ENCODE peak calls at places on chromosome 2, in ten cellular contexts. One of them, this sample, is unnamed.

GRCh38 chr2:134739879-134740301 is 21.1 kb upstream of the TMEM163 start:
- DNase-seq in HCT116: no peak
- DNase-seq in epithelial cell of esophagus: peak; percentile 55
- DNase-seq in body of pancreas: peak; percentile 63
- DNase-seq in pancreas: no peak
- DNase-seq in suprapubic skin: no peak
- DNase-seq in bronchial epithelial cell: no peak
- DNase-seq in neuronal stem cell: no peak
- DNase-seq in Panc1: no peak
- DNase-seq in GM23338: no peak
- DNase-seq in this sample: peak; percentile 25

GRCh38 chr2:199870581-199870980 is 19.6 kb upstream of the FTCDNL1 start:
- DNase-seq in HCT116: no peak
- DNase-seq in epithelial cell of esophagus: no peak
- DNase-seq in body of pancreas: no peak
- DNase-seq in pancreas: no peak
- DNase-seq in suprapubic skin: no peak
- DNase-seq in bronchial epithelial cell: no peak
- DNase-seq in neuronal stem cell: no peak
- DNase-seq in Panc1: no peak
- DNase-seq in GM23338: no peak
- DNase-seq in this sample: no peak

GRCh38 chr2:128784626-128785306 is 466.1 kb upstream of the HS6ST1 start:
- DNase-seq in HCT116: no peak
- DNase-seq in epithelial cell of esophagus: no peak
- DNase-seq in body of pancreas: no peak
- DNase-seq in pancreas: no peak
- DNase-seq in suprapubic skin: no peak
- DNase-seq in bronchial epithelial cell: no peak
- DNase-seq in neuronal stem cell: no peak
- DNase-seq in Panc1: no peak
- DNase-seq in GM23338: no peak
- DNase-seq in this sample: no peak

GRCh38 chr2:193966590-193966989 is 1690.4 kb upstream of the SLC39A10 start:
- DNase-seq in HCT116: peak; percentile 41
- DNase-seq in epithelial cell of esophagus: peak; percentile 87
- DNase-seq in body of pancreas: no peak
- DNase-seq in pancreas: no peak
- DNase-seq in suprapubic skin: no peak
- DNase-seq in bronchial epithelial cell: peak; percentile 78
- DNase-seq in neuronal stem cell: no peak
- DNase-seq in Panc1: no peak
- DNase-seq in GM23338: peak; percentile 51
- DNase-seq in this sample: peak; percentile 59

GRCh38 chr2:240455719-240456606 is 20.5 kb downstream of the GPC1 start:
- DNase-seq in HCT116: no peak
- DNase-seq in epithelial cell of esophagus: no peak
- DNase-seq in body of pancreas: no peak
- DNase-seq in pancreas: peak; percentile 83
- DNase-seq in suprapubic skin: no peak
- DNase-seq in bronchial epithelial cell: no peak
- DNase-seq in neuronal stem cell: no peak
- DNase-seq in Panc1: no peak
- DNase-seq in GM23338: peak; percentile 52
- DNase-seq in this sample: no peak

GRCh38 chr2:182173944-182174622 is 188.4 kb downstream of the PPP1R1C start:
- DNase-seq in HCT116: no peak
- DNase-seq in epithelial cell of esophagus: no peak
- DNase-seq in body of pancreas: no peak
- DNase-seq in pancreas: no peak
- DNase-seq in suprapubic skin: no peak
- DNase-seq in bronchial epithelial cell: no peak
- DNase-seq in neuronal stem cell: no peak
- DNase-seq in Panc1: no peak
- DNase-seq in GM23338: no peak
- DNase-seq in this sample: no peak

GRCh38 chr2:85911836-85912692 is 23.3 kb upstream of the ST3GAL5 start:
- DNase-seq in HCT116: no peak
- DNase-seq in epithelial cell of esophagus: peak; percentile 99
- DNase-seq in body of pancreas: no peak
- DNase-seq in pancreas: no peak
- DNase-seq in suprapubic skin: peak; percentile 87
- DNase-seq in bronchial epithelial cell: peak; percentile 99
- DNase-seq in neuronal stem cell: no peak
- DNase-seq in Panc1: no peak
- DNase-seq in GM23338: no peak
- DNase-seq in this sample: peak; percentile 58

GRCh38 chr2:70596293-70596692 is 42.7 kb upstream of the TGFA start:
- DNase-seq in HCT116: peak; percentile 71
- DNase-seq in epithelial cell of esophagus: peak; percentile 94
- DNase-seq in body of pancreas: no peak
- DNase-seq in pancreas: no peak
- DNase-seq in suprapubic skin: no peak
- DNase-seq in bronchial epithelial cell: peak; percentile 95
- DNase-seq in neuronal stem cell: no peak
- DNase-seq in Panc1: no peak
- DNase-seq in GM23338: no peak
- DNase-seq in this sample: peak; percentile 91

GRCh38 chr2:166632616-166633015 is 138.6 kb upstream of the SCN7A start:
- DNase-seq in HCT116: no peak
- DNase-seq in epithelial cell of esophagus: peak; percentile 30
- DNase-seq in body of pancreas: no peak
- DNase-seq in pancreas: no peak
- DNase-seq in suprapubic skin: no peak
- DNase-seq in bronchial epithelial cell: peak; percentile 18
- DNase-seq in neuronal stem cell: no peak
- DNase-seq in Panc1: no peak
- DNase-seq in GM23338: peak; percentile 14
- DNase-seq in this sample: peak; percentile 68

GRCh38 chr2:121640380-121641326 is 8.6 kb downstream of the CLASP1 start:
- DNase-seq in HCT116: no peak
- DNase-seq in epithelial cell of esophagus: no peak
- DNase-seq in body of pancreas: no peak
- DNase-seq in pancreas: no peak
- DNase-seq in suprapubic skin: no peak
- DNase-seq in bronchial epithelial cell: no peak
- DNase-seq in neuronal stem cell: no peak
- DNase-seq in Panc1: no peak
- DNase-seq in GM23338: no peak
- DNase-seq in this sample: peak; percentile 25

GRCh38 chr2:233422050-233422639 is 67.9 kb downstream of the DGKD start:
- DNase-seq in HCT116: no peak
- DNase-seq in epithelial cell of esophagus: peak; percentile 47
- DNase-seq in body of pancreas: peak; percentile 65
- DNase-seq in pancreas: no peak
- DNase-seq in suprapubic skin: no peak
- DNase-seq in bronchial epithelial cell: peak; percentile 75
- DNase-seq in neuronal stem cell: no peak
- DNase-seq in Panc1: no peak
- DNase-seq in GM23338: no peak
- DNase-seq in this sample: peak; percentile 93

GRCh38 chr2:233419626-233420431 is 65.5 kb downstream of the DGKD start:
- DNase-seq in HCT116: no peak
- DNase-seq in epithelial cell of esophagus: no peak
- DNase-seq in body of pancreas: no peak
- DNase-seq in pancreas: no peak
- DNase-seq in suprapubic skin: no peak
- DNase-seq in bronchial epithelial cell: no peak
- DNase-seq in neuronal stem cell: no peak
- DNase-seq in Panc1: no peak
- DNase-seq in GM23338: peak; percentile 68
- DNase-seq in this sample: no peak

GRCh38 chr2:233422649-233423435 is 68.5 kb downstream of the DGKD start:
- DNase-seq in HCT116: no peak
- DNase-seq in epithelial cell of esophagus: no peak
- DNase-seq in body of pancreas: no peak
- DNase-seq in pancreas: no peak
- DNase-seq in suprapubic skin: no peak
- DNase-seq in bronchial epithelial cell: no peak
- DNase-seq in neuronal stem cell: no peak
- DNase-seq in Panc1: no peak
- DNase-seq in GM23338: no peak
- DNase-seq in this sample: no peak

GRCh38 chr2:233423436-233423860 is 69.2 kb downstream of the DGKD start:
- DNase-seq in HCT116: no peak
- DNase-seq in epithelial cell of esophagus: no peak
- DNase-seq in body of pancreas: no peak
- DNase-seq in pancreas: no peak
- DNase-seq in suprapubic skin: no peak
- DNase-seq in bronchial epithelial cell: no peak
- DNase-seq in neuronal stem cell: no peak
- DNase-seq in Panc1: no peak
- DNase-seq in GM23338: no peak
- DNase-seq in this sample: no peak

GRCh38 chr2:233421091-233421816 is 67.0 kb downstream of the DGKD start:
- DNase-seq in HCT116: no peak
- DNase-seq in epithelial cell of esophagus: no peak
- DNase-seq in body of pancreas: no peak
- DNase-seq in pancreas: no peak
- DNase-seq in suprapubic skin: no peak
- DNase-seq in bronchial epithelial cell: no peak
- DNase-seq in neuronal stem cell: no peak
- DNase-seq in Panc1: no peak
- DNase-seq in GM23338: no peak
- DNase-seq in this sample: no peak
- H3K4me3 ChIP-seq in HCT116: peak overlapping the region; percentile 22
- H3K4me3 ChIP-seq in epithelial cell of esophagus: no peak overlapping the region
- H3K4me3 ChIP-seq in body of pancreas: no peak overlapping the region
- H3K4me3 ChIP-seq in pancreas: no peak overlapping the region
- H3K4me3 ChIP-seq in suprapubic skin: no peak overlapping the region
- H3K4me3 ChIP-seq in bronchial epithelial cell: no peak overlapping the region
- H3K4me3 ChIP-seq in neuronal stem cell: no peak overlapping the region
- H3K4me3 ChIP-seq in Panc1: peak overlapping the region; percentile 24
- H3K4me3 ChIP-seq in GM23338: no peak overlapping the region
- H3K4me3 ChIP-seq in this sample: peak overlapping the region; percentile 40

GRCh38 chr2:196322963-196323810 is 151.8 kb upstream of the STK17B start:
- DNase-seq in HCT116: no peak
- DNase-seq in epithelial cell of esophagus: no peak
- DNase-seq in body of pancreas: no peak
- DNase-seq in pancreas: no peak
- DNase-seq in suprapubic skin: no peak
- DNase-seq in bronchial epithelial cell: no peak
- DNase-seq in neuronal stem cell: no peak
- DNase-seq in Panc1: no peak
- DNase-seq in GM23338: no peak
- DNase-seq in this sample: peak; percentile 23

GRCh38 chr2:196329959-196330358 is 158.6 kb upstream of the STK17B start:
- DNase-seq in HCT116: no peak
- DNase-seq in epithelial cell of esophagus: no peak
- DNase-seq in body of pancreas: no peak
- DNase-seq in pancreas: no peak
- DNase-seq in suprapubic skin: no peak
- DNase-seq in bronchial epithelial cell: no peak
- DNase-seq in neuronal stem cell: no peak
- DNase-seq in Panc1: no peak
- DNase-seq in GM23338: no peak
- DNase-seq in this sample: no peak

GRCh38 chr2:196328088-196328680 is 156.8 kb upstream of the STK17B start:
- DNase-seq in HCT116: no peak
- DNase-seq in epithelial cell of esophagus: no peak
- DNase-seq in body of pancreas: no peak
- DNase-seq in pancreas: no peak
- DNase-seq in suprapubic skin: no peak
- DNase-seq in bronchial epithelial cell: no peak
- DNase-seq in neuronal stem cell: no peak
- DNase-seq in Panc1: no peak
- DNase-seq in GM23338: no peak
- DNase-seq in this sample: no peak

GRCh38 chr2:196318517-196319377 is 147.4 kb upstream of the STK17B start:
- DNase-seq in HCT116: no peak
- DNase-seq in epithelial cell of esophagus: no peak
- DNase-seq in body of pancreas: no peak
- DNase-seq in pancreas: no peak
- DNase-seq in suprapubic skin: no peak
- DNase-seq in bronchial epithelial cell: no peak
- DNase-seq in neuronal stem cell: no peak
- DNase-seq in Panc1: no peak
- DNase-seq in GM23338: no peak
- DNase-seq in this sample: no peak

DNA sequence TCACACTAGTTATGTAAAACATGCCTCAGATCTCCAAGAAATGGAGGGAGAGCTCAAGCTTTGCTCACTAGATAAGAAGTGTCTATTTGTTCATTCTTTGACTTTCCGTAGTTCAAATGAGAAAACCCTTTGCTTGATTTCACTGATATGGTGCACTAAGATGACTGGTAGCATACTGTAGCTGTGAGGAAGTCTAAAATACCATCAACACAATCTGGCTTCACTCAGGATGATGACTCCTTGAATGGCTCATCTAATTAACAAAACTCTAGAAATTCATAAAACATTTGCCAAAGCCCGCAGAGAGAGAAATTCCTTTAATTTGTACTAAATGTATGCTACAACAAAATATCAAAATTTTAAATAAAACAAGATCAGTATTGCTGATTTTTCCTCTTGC is 152.8 kb upstream of the STK17B start:
- DNase-seq in HCT116: no peak
- DNase-seq in epithelial cell of esophagus: no peak
- DNase-seq in body of pancreas: no peak
- DNase-seq in pancreas: no peak
- DNase-seq in suprapubic skin: no peak
- DNase-seq in bronchial epithelial cell: no peak
- DNase-seq in neuronal stem cell: no peak
- DNase-seq in Panc1: no peak
- DNase-seq in GM23338: no peak
- DNase-seq in this sample: no peak
- H3K4me3 ChIP-seq in HCT116: no peak overlapping the region
- H3K4me3 ChIP-seq in epithelial cell of esophagus: no peak overlapping the region
- H3K4me3 ChIP-seq in body of pancreas: no peak overlapping the region
- H3K4me3 ChIP-seq in pancreas: no peak overlapping the region
- H3K4me3 ChIP-seq in suprapubic skin: no peak overlapping the region
- H3K4me3 ChIP-seq in bronchial epithelial cell: no peak overlapping the region
- H3K4me3 ChIP-seq in neuronal stem cell: no peak overlapping the region
- H3K4me3 ChIP-seq in Panc1: no peak overlapping the region
- H3K4me3 ChIP-seq in GM23338: no peak overlapping the region
- H3K4me3 ChIP-seq in this sample: no peak overlapping the region

GRCh38 chr2:238136820-238137537 is 1.5 kb upstream of the KLHL30 start:
- DNase-seq in HCT116: no peak
- DNase-seq in epithelial cell of esophagus: peak; percentile 81
- DNase-seq in body of pancreas: peak; percentile 26
- DNase-seq in pancreas: peak; percentile 60
- DNase-seq in suprapubic skin: no peak
- DNase-seq in bronchial epithelial cell: peak; percentile 76
- DNase-seq in neuronal stem cell: no peak
- DNase-seq in Panc1: no peak
- DNase-seq in GM23338: no peak
- DNase-seq in this sample: no peak
- H3K4me3 ChIP-seq in HCT116: no peak overlapping the region
- H3K4me3 ChIP-seq in epithelial cell of esophagus: no peak overlapping the region
- H3K4me3 ChIP-seq in body of pancreas: no peak overlapping the region
- H3K4me3 ChIP-seq in pancreas: no peak overlapping the region
- H3K4me3 ChIP-seq in suprapubic skin: no peak overlapping the region
- H3K4me3 ChIP-seq in bronchial epithelial cell: no peak overlapping the region
- H3K4me3 ChIP-seq in neuronal stem cell: no peak overlapping the region
- H3K4me3 ChIP-seq in Panc1: no peak overlapping the region
- H3K4me3 ChIP-seq in GM23338: no peak overlapping the region
- H3K4me3 ChIP-seq in this sample: no peak overlapping the region

DNA sequence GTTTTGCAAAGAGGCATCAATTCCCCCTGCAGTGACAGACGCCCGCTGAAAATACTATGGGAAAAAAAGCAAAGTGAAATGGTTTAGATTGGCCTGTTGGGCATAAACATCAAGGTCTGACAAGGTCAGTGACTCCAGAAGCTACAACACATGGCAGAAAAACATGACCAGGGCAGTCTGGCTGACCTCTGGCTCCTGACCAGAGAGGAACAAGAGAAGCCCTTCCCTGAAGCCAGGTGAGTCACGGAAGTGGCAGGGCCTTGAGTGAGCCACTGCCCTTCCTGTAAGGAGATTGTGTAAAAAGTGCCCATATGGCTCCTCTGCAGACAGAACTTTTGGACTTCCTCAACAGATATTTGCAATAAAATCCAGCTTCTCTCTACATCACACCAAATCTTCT is 72.0 kb downstream of the DNER start:
- DNase-seq in HCT116: peak; percentile 23
- DNase-seq in epithelial cell of esophagus: peak; percentile 45
- DNase-seq in body of pancreas: peak; percentile 75
- DNase-seq in pancreas: no peak
- DNase-seq in suprapubic skin: no peak
- DNase-seq in bronchial epithelial cell: peak; percentile 46
- DNase-seq in neuronal stem cell: no peak
- DNase-seq in Panc1: no peak
- DNase-seq in GM23338: no peak
- DNase-seq in this sample: peak; percentile 71
- H3K4me3 ChIP-seq in HCT116: no peak overlapping the region
- H3K4me3 ChIP-seq in epithelial cell of esophagus: no peak overlapping the region
- H3K4me3 ChIP-seq in body of pancreas: no peak overlapping the region
- H3K4me3 ChIP-seq in pancreas: no peak overlapping the region
- H3K4me3 ChIP-seq in suprapubic skin: no peak overlapping the region
- H3K4me3 ChIP-seq in bronchial epithelial cell: no peak overlapping the region
- H3K4me3 ChIP-seq in neuronal stem cell: no peak overlapping the region
- H3K4me3 ChIP-seq in Panc1: no peak overlapping the region
- H3K4me3 ChIP-seq in GM23338: no peak overlapping the region
- H3K4me3 ChIP-seq in this sample: no peak overlapping the region

This sample was measured in PC-3.